ENCODE peak calls at places on chromosomes 2 and 18, in four cellular contexts. G, D, B and Z are unnamed samples.

GRCh38 chr2:216057688-216058193 is 23.9 kb downstream of the PECR start:
- DNase-seq in G (no peak), D (peak; percentile 66), B (peak; percentile 70), Z (peak; percentile 30)

GRCh38 chr18:72530622-72531021 is 13.5 kb downstream of the CBLN2 start:
- DNase-seq in G (no peak), D (no peak), B (no peak), Z (no peak)

GRCh38 chr2:209579236-209579749 is 155.4 kb downstream of the MAP2 start:
- DNase-seq in G (peak; percentile 69), D (no peak), B (no peak), Z (no peak)

GRCh38 chr2:132620115-132620514 is 49.9 kb downstream of the LYPD1 start:
- DNase-seq in G (no peak), D (no peak), B (peak; percentile 34), Z (peak; percentile 7)

GRCh38 chr2:129437775-129438174 is 541.7 kb upstream of the RAB6C start:
- DNase-seq in G (no peak), D (no peak), B (no peak), Z (no peak)

GRCh38 chr2:119425620-119426395 is 5.8 kb upstream of the TMEM37 start:
- DNase-seq in G (no peak), D (no peak), B (no peak), Z (peak; percentile 78)

GRCh38 chr2:43132523-43133301 is 93.7 kb downstream of the ZFP36L2 start:
- DNase-seq in G (no peak), D (no peak), B (no peak), Z (no peak)

GRCh38 chr2:17336458-17336857 is 181.8 kb downstream of the RAD51AP2 start:
- DNase-seq in G (no peak), D (no peak), B (no peak), Z (no peak)

GRCh38 chr2:72142743-72143440 is 4.8 kb downstream of the CYP26B1 start:
- DNase-seq in G (peak; percentile 50), D (peak; percentile 56), B (peak; percentile 13), Z (peak; percentile 55)

GRCh38 chr18:35998967-35999366 is 26.5 kb downstream of the RMP24 start:
- DNase-seq in G (no peak), D (peak; percentile 26), B (no peak), Z (peak; percentile 12)

GRCh38 chr2:142866426-142866825 is 11.0 kb upstream of the KYNU start:
- DNase-seq in G (no peak), D (no peak), B (no peak), Z (no peak)

GRCh38 chr18:10193446-10193845 is 261.0 kb upstream of the APCDD1 start:
- DNase-seq in G (no peak), D (no peak), B (no peak), Z (no peak)
- H3K9me3 ChIP-seq in G (no peaks in the 10 kb centered on the region), D (peaks cover 5% of the 10 kb centered on the region), B (no peaks in the 10 kb centered on the region), Z (no peaks in the 10 kb centered on the region)

GRCh38 chr2:128275498-128276045 is 43.1 kb downstream of the HS6ST1 start:
- DNase-seq in G (no peak), D (peak; percentile 84), B (no peak), Z (no peak)
- H3K79me1 ChIP-seq in G (peaks cover 29% of the 10 kb centered on the region), D (no peaks in the 10 kb centered on the region), B (peaks cover 45% of the 10 kb centered on the region), Z (peaks cover 7% of the 10 kb centered on the region)

DNA sequence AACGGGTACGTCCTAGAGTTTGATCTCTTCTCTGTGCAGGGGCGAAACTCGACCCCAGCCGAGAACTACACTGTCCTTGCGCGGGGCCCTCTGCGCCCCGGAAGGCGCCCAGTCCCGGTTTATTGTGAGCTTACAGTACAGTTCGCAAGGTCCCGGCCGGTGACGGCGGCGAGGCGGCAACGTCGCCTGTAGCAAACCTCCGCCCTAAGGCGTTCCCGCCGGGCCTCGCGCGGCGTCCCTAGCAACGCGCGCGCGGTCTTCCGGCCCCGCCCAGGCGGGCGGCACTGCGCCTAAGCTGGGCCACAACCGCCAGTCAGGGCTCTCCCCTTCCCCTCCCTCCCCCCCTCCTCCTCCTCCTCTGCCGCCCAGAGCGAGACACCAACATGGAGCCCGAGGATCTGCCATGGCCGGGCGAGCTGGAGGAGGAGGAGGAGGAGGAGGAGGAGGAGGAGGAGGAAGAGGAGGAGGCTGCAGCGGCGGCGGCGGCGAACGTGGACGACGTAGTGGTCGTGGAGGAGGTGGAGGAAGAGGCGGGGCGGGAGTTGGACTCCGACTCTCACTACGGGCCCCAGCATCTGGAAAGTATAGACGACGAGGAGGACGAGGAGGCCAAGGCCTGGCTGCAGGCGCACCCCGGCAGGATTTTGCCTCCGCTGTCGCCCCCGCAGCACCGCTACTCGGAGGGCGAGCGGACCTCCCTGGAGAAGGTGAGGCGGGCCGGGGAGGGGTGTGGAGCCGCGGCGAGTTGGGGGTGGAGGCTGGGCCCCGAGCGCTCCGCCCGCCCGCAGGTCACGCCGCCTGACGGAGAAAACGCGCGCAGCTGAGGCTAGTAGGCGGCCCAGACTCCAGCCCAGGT is at the start of gene ALMS1:
- DNase-seq in G (peak; percentile 84), D (peak; percentile 96), B (peak; percentile 85), Z (peak; percentile 89)
- H3K18ac ChIP-seq in G (peak within 1 kb of the TSS; percentile 98), D (peak within 1 kb of the TSS; percentile 66), B (peak within 1 kb of the TSS; percentile 73), Z (peak within 1 kb of the TSS; percentile 100)

DNA sequence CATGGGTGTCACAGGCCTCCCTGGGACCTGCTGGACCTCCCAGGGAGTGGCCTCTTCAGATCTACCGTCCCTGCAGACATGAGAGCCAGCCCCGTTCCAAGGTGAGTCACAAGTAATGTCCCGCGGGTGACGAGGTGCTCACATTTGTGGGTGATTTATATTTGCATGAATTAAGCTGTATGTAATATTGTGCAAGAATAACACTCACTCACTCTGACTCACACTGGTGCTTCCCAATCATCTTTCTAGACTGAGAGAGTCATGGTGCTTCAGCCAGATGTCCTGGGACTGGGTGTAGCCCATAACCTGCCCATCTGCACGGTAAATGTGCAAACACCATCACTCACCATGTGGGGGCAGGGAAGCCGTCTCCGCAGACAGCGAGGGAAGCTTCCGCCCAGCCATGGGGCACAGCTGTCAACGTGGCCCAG is 347.5 kb upstream of the SALL3 start:
- DNase-seq in G (no peak), D (peak; percentile 16), B (peak; percentile 0), Z (no peak)
- H3K9me3 ChIP-seq in G (no peaks in the 10 kb centered on the region), D (peaks cover 13% of the 10 kb centered on the region), B (peaks cover 58% of the 10 kb centered on the region), Z (no peaks in the 10 kb centered on the region)

GRCh38 chr2:128279786-128280701 is 38.6 kb downstream of the HS6ST1 start:
- DNase-seq in G (no peak), D (peak; percentile 48), B (no peak), Z (no peak)
- H3K79me1 ChIP-seq in G (peaks cover 27% of the 10 kb centered on the region), D (peaks cover under 1% of the 10 kb centered on the region), B (peaks cover 44% of the 10 kb centered on the region), Z (peaks cover 35% of the 10 kb centered on the region)

DNA sequence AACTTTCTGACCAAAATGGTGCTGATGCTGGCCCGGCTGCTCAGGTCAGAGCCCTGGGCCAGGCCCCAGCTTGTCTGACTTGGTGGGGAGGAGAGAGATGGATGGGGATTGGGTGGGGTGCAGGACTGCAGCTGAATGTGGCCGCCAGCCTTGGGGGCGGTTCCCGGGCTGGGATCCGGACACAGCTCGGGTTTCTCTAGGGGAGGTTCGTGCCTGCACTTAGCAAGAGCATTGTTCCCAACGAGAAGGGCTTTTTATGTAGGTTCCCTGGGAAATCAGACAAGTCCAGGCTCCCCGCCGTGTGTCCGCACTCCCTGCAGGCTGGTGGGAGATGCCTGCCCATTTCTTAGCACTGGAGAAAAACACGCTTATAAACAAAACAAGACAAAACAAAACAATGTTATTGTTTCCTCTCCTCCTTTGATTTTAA is 50.5 kb upstream of the HS6ST1 start:
- DNase-seq in G (peak; percentile 71), D (no peak), B (peak; percentile 12), Z (no peak)
- H3K18ac ChIP-seq in G (peak overlapping the region; percentile 69), D (peak overlapping the region; percentile 8), B (no peak overlapping the region), Z (peak overlapping the region; percentile 3)

GRCh38 chr2:231239751-231240150 is 41.3 kb downstream of the ARMC9 start:
- DNase-seq in G (no peak), D (no peak), B (no peak), Z (no peak)

GRCh38 chr2:231238694-231239093 is 40.3 kb downstream of the ARMC9 start:
- DNase-seq in G (no peak), D (no peak), B (no peak), Z (no peak)

GRCh38 chr2:231235217-231235616 is 36.8 kb downstream of the ARMC9 start:
- DNase-seq in G (no peak), D (no peak), B (no peak), Z (no peak)
- H3K9me3 ChIP-seq in G (no peaks in the 10 kb centered on the region), D (no peaks in the 10 kb centered on the region), B (no peaks in the 10 kb centered on the region), Z (no peaks in the 10 kb centered on the region)

GRCh38 chr2:128291844-128292598 is 26.6 kb downstream of the HS6ST1 start:
- DNase-seq in G (no peak), D (peak; percentile 43), B (no peak), Z (no peak)

GRCh38 chr2:128289439-128289838 is 29.2 kb downstream of the HS6ST1 start:
- DNase-seq in G (no peak), D (peak; percentile 63), B (no peak), Z (no peak)

GRCh38 chr2:128292599-128293425 is 25.9 kb downstream of the HS6ST1 start:
- DNase-seq in G (no peak), D (peak; percentile 70), B (no peak), Z (no peak)

GRCh38 chr2:128290356-128290755 is 28.3 kb downstream of the HS6ST1 start:
- DNase-seq in G (no peak), D (peak; percentile 77), B (peak; percentile 55), Z (no peak)

GRCh38 chr2:128291161-128291843 is 27.4 kb downstream of the HS6ST1 start:
- DNase-seq in G (no peak), D (peak; percentile 100), B (no peak), Z (peak; percentile 54)
- H3K79me1 ChIP-seq in G (peaks cover 42% of the 10 kb centered on the region), D (peaks cover 11% of the 10 kb centered on the region), B (peaks cover 40% of the 10 kb centered on the region), Z (peaks cover 46% of the 10 kb centered on the region)

DNA sequence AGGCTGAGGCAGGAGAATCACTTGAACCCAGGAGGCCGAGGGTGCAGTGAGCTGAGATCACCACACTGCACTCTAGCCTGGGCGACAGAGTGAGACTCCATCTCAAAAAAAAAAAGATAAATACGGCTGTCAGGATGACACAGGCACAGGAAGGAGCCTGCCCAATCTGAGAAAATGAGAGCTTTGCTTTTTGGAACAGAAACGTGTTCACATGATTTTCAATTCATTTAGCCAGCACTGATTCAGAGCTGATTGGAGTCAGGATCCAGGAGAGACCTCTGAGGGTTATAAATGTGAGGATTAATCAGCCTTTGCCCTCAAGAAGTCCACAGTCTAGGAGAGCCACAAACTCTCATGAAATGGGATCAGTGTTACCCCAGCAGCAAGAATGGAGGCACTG is 6.9 kb upstream of the SMAD7 start:
- DNase-seq in G (no peak), D (no peak), B (no peak), Z (no peak)
- H3K18ac ChIP-seq in G (no peak overlapping the region), D (no peak overlapping the region), B (peak overlapping the region; percentile 47), Z (no peak overlapping the region)

GRCh38 chr2:190540048-190540447 is 5.5 kb upstream of the NEMP2 start:
- DNase-seq in G (no peak), D (no peak), B (no peak), Z (peak; percentile 26)
- H3K9me3 ChIP-seq in G (peaks cover 29% of the 10 kb centered on the region), D (peaks cover 3% of the 10 kb centered on the region), B (peaks cover 5% of the 10 kb centered on the region), Z (peaks cover 41% of the 10 kb centered on the region)